ENCODE peak calls at places on chromosomes 2 and 18, in nine cellular contexts. One of them, this sample, is unnamed.
A peak's percentile ranks its signal among the peaks of the same experiment; 100 is the strongest.

GRCh38 chr2:173755798-173756197 is 209.4 kb downstream of the SP3 start:
- DNase-seq in AG10803: no peak
- DNase-seq in colonic mucosa: no peak
- DNase-seq in dorsolateral prefrontal cortex: no peak
- DNase-seq in GM12864: no peak
- DNase-seq in endodermal cell: no peak
- DNase-seq in endothelial cell: no peak
- DNase-seq in K562: no peak
- DNase-seq in Calu3: no peak
- DNase-seq in this sample: no peak

GRCh38 chr2:96574364-96574763 is 37.8 kb downstream of the ARID5A start:
- DNase-seq in AG10803: no peak
- DNase-seq in colonic mucosa: no peak
- DNase-seq in dorsolateral prefrontal cortex: no peak
- DNase-seq in GM12864: no peak
- DNase-seq in endodermal cell: no peak
- DNase-seq in endothelial cell: no peak
- DNase-seq in K562: no peak
- DNase-seq in Calu3: no peak
- DNase-seq in this sample: no peak

GRCh38 chr2:43019536-43020183 is 206.7 kb downstream of the ZFP36L2 start:
- DNase-seq in AG10803: no peak
- DNase-seq in colonic mucosa: no peak
- DNase-seq in dorsolateral prefrontal cortex: no peak
- DNase-seq in GM12864: no peak
- DNase-seq in endodermal cell: peak; percentile 19
- DNase-seq in endothelial cell: no peak
- DNase-seq in K562: no peak
- DNase-seq in Calu3: no peak
- DNase-seq in this sample: no peak

GRCh38 chr2:181978351-181979150 is 7.1 kb upstream of the PPP1R1C start:
- DNase-seq in AG10803: no peak
- DNase-seq in colonic mucosa: no peak
- DNase-seq in dorsolateral prefrontal cortex: no peak
- DNase-seq in GM12864: no peak
- DNase-seq in endodermal cell: no peak
- DNase-seq in endothelial cell: no peak
- DNase-seq in K562: no peak
- DNase-seq in Calu3: no peak
- DNase-seq in this sample: no peak

GRCh38 chr2:119264781-119265692 is 41.4 kb downstream of the STEAP3 start:
- DNase-seq in AG10803: peak; percentile 36
- DNase-seq in colonic mucosa: peak; percentile 36
- DNase-seq in dorsolateral prefrontal cortex: no peak
- DNase-seq in GM12864: peak; percentile 13
- DNase-seq in endodermal cell: peak; percentile 89
- DNase-seq in endothelial cell: peak; percentile 65
- DNase-seq in K562: peak; percentile 71
- DNase-seq in Calu3: peak; percentile 67
- DNase-seq in this sample: peak; percentile 43

GRCh38 chr2:235749121-235749780 is 255.4 kb downstream of the AGAP1 start:
- DNase-seq in AG10803: peak; percentile 84
- DNase-seq in colonic mucosa: no peak
- DNase-seq in dorsolateral prefrontal cortex: no peak
- DNase-seq in GM12864: no peak
- DNase-seq in endodermal cell: no peak
- DNase-seq in endothelial cell: no peak
- DNase-seq in K562: no peak
- DNase-seq in Calu3: no peak
- DNase-seq in this sample: no peak

GRCh38 chr2:41160439-41160838 is 708.5 kb upstream of the SLC8A1 start:
- DNase-seq in AG10803: no peak
- DNase-seq in colonic mucosa: no peak
- DNase-seq in dorsolateral prefrontal cortex: no peak
- DNase-seq in GM12864: no peak
- DNase-seq in endodermal cell: no peak
- DNase-seq in endothelial cell: no peak
- DNase-seq in K562: no peak
- DNase-seq in Calu3: no peak
- DNase-seq in this sample: no peak

GRCh38 chr2:162678551-162678950 is 160.0 kb downstream of the KCNH7 start:
- DNase-seq in AG10803: no peak
- DNase-seq in colonic mucosa: no peak
- DNase-seq in dorsolateral prefrontal cortex: no peak
- DNase-seq in GM12864: no peak
- DNase-seq in endodermal cell: no peak
- DNase-seq in endothelial cell: no peak
- DNase-seq in K562: no peak
- DNase-seq in Calu3: no peak
- DNase-seq in this sample: no peak

GRCh38 chr2:227818569-227819397 is 5.1 kb downstream of the CCL20 start:
- DNase-seq in AG10803: no peak
- DNase-seq in colonic mucosa: peak; percentile 54
- DNase-seq in dorsolateral prefrontal cortex: peak; percentile 31
- DNase-seq in GM12864: no peak
- DNase-seq in endodermal cell: no peak
- DNase-seq in endothelial cell: no peak
- DNase-seq in K562: no peak
- DNase-seq in Calu3: peak; percentile 84
- DNase-seq in this sample: no peak

GRCh38 chr2:231714639-231715498 is 6.5 kb downstream of the PTMA start:
- DNase-seq in AG10803: no peak
- DNase-seq in colonic mucosa: peak; percentile 84
- DNase-seq in dorsolateral prefrontal cortex: peak; percentile 78
- DNase-seq in GM12864: no peak
- DNase-seq in endodermal cell: peak; percentile 98
- DNase-seq in endothelial cell: peak; percentile 81
- DNase-seq in K562: peak; percentile 51
- DNase-seq in Calu3: peak; percentile 82
- DNase-seq in this sample: peak; percentile 81

GRCh38 chr2:105912081-105912480 is 167.4 kb downstream of the NCK2 start:
- DNase-seq in AG10803: no peak
- DNase-seq in colonic mucosa: no peak
- DNase-seq in dorsolateral prefrontal cortex: no peak
- DNase-seq in GM12864: no peak
- DNase-seq in endodermal cell: no peak
- DNase-seq in endothelial cell: no peak
- DNase-seq in K562: no peak
- DNase-seq in Calu3: no peak
- DNase-seq in this sample: no peak

GRCh38 chr2:195408196-195408595 is 248.8 kb upstream of the SLC39A10 start:
- DNase-seq in AG10803: no peak
- DNase-seq in colonic mucosa: no peak
- DNase-seq in dorsolateral prefrontal cortex: no peak
- DNase-seq in GM12864: no peak
- DNase-seq in endodermal cell: no peak
- DNase-seq in endothelial cell: no peak
- DNase-seq in K562: no peak
- DNase-seq in Calu3: no peak
- DNase-seq in this sample: no peak

GRCh38 chr18:11070593-11070992 is 78.8 kb downstream of the PIEZO2 start:
- DNase-seq in AG10803: no peak
- DNase-seq in colonic mucosa: no peak
- DNase-seq in dorsolateral prefrontal cortex: no peak
- DNase-seq in GM12864: no peak
- DNase-seq in endodermal cell: no peak
- DNase-seq in endothelial cell: no peak
- DNase-seq in K562: no peak
- DNase-seq in Calu3: no peak
- DNase-seq in this sample: no peak

GRCh38 chr2:102736607-102737409 is 25.0 kb upstream of the TMEM182 start:
- DNase-seq in AG10803: peak; percentile 43
- DNase-seq in colonic mucosa: peak; percentile 91
- DNase-seq in dorsolateral prefrontal cortex: peak; percentile 59
- DNase-seq in GM12864: no peak
- DNase-seq in endodermal cell: peak; percentile 94
- DNase-seq in endothelial cell: peak; percentile 90
- DNase-seq in K562: peak; percentile 96
- DNase-seq in Calu3: peak; percentile 89
- DNase-seq in this sample: peak; percentile 83
- TF ChIP-seq CTCF in AG10803: peak; percentile 36
- TF ChIP-seq CTCF in colonic mucosa: no peak
- TF ChIP-seq CTCF in dorsolateral prefrontal cortex: peak; percentile 10
- TF ChIP-seq CTCF in GM12864: no peak
- TF ChIP-seq CTCF in endodermal cell: no peak
- TF ChIP-seq CTCF in endothelial cell: no peak
- TF ChIP-seq CTCF in K562: no peak
- TF ChIP-seq CTCF in Calu3: no peak
- TF ChIP-seq CTCF in this sample: no peak

GRCh38 chr2:113700186-113700841 is 56.1 kb downstream of the SLC35F5 start:
- DNase-seq in AG10803: no peak
- DNase-seq in colonic mucosa: no peak
- DNase-seq in dorsolateral prefrontal cortex: no peak
- DNase-seq in GM12864: peak; percentile 70
- DNase-seq in endodermal cell: peak; percentile 55
- DNase-seq in endothelial cell: no peak
- DNase-seq in K562: peak; percentile 23
- DNase-seq in Calu3: no peak
- DNase-seq in this sample: no peak
- TF ChIP-seq CTCF in AG10803: no peak
- TF ChIP-seq CTCF in colonic mucosa: peak; percentile 20
- TF ChIP-seq CTCF in dorsolateral prefrontal cortex: peak; percentile 18
- TF ChIP-seq CTCF in GM12864: peak; percentile 52
- TF ChIP-seq CTCF in endodermal cell: peak; percentile 51
- TF ChIP-seq CTCF in endothelial cell: no peak
- TF ChIP-seq CTCF in K562: peak; percentile 86
- TF ChIP-seq CTCF in Calu3: no peak
- TF ChIP-seq CTCF in this sample: no peak

DNA sequence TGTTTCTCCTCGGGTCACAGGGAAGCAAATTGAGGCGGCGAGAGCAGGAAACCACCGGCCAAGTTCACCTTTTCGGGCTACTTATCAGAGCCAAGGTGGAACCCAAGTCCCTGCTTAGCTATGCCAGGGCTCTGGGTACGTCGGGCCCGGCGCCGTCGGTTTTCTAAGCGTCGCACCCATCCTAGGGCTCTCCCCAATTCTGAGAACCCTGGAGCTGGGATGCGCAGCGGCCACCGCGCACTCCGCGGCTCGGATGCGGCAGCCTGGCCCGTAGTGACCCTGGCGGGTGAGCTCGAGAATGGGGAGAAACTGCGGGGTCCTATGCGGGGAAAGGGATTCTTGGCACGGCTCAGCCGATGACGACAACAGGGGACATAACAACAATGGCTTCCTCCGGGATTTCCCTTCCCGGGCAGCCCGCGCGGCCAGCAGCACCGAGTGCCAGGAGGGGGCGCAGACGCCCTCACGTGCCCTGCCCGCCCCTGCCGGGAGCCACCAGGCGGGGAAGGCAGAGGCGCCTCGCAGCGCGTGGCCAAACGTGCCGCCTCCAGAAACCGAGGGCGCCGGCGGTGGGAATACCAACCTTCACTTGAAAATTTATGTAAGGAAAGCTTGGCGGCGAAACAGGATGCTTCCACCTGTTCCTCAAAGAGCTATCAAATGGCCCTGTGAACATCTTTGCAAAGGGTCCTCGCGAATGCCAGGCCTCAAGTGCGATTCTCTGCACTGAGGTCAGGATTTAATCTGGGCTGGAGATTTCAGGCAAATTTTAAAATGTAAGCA is 2.1 kb upstream of the SLC30A3 start:
- DNase-seq in AG10803: no peak
- DNase-seq in colonic mucosa: peak; percentile 67
- DNase-seq in dorsolateral prefrontal cortex: no peak
- DNase-seq in GM12864: no peak
- DNase-seq in endodermal cell: peak; percentile 95
- DNase-seq in endothelial cell: peak; percentile 91
- DNase-seq in K562: no peak
- DNase-seq in Calu3: peak; percentile 87
- DNase-seq in this sample: peak; percentile 71
- TF ChIP-seq CTCF in AG10803: peak; percentile 33
- TF ChIP-seq CTCF in colonic mucosa: peak; percentile 26
- TF ChIP-seq CTCF in dorsolateral prefrontal cortex: peak; percentile 49
- TF ChIP-seq CTCF in GM12864: peak; percentile 68
- TF ChIP-seq CTCF in endodermal cell: peak; percentile 88
- TF ChIP-seq CTCF in endothelial cell: peak; percentile 47
- TF ChIP-seq CTCF in K562: no peak
- TF ChIP-seq CTCF in Calu3: peak; percentile 67
- TF ChIP-seq CTCF in this sample: peak; percentile 74

GRCh38 chr2:38446418-38446817 is 69.3 kb upstream of the ATL2 start:
- DNase-seq in AG10803: no peak
- DNase-seq in colonic mucosa: no peak
- DNase-seq in dorsolateral prefrontal cortex: no peak
- DNase-seq in GM12864: no peak
- DNase-seq in endodermal cell: peak; percentile 67
- DNase-seq in endothelial cell: no peak
- DNase-seq in K562: no peak
- DNase-seq in Calu3: no peak
- DNase-seq in this sample: no peak
- TF ChIP-seq CTCF in AG10803: peak; percentile 45
- TF ChIP-seq CTCF in colonic mucosa: no peak
- TF ChIP-seq CTCF in dorsolateral prefrontal cortex: peak; percentile 24
- TF ChIP-seq CTCF in GM12864: no peak
- TF ChIP-seq CTCF in endodermal cell: peak; percentile 56
- TF ChIP-seq CTCF in endothelial cell: no peak
- TF ChIP-seq CTCF in K562: no peak
- TF ChIP-seq CTCF in Calu3: no peak
- TF ChIP-seq CTCF in this sample: peak; percentile 8

GRCh38 chr2:212892193-212892592 is 259.2 kb downstream of the IKZF2 start:
- DNase-seq in AG10803: peak; percentile 48
- DNase-seq in colonic mucosa: no peak
- DNase-seq in dorsolateral prefrontal cortex: no peak
- DNase-seq in GM12864: no peak
- DNase-seq in endodermal cell: peak; percentile 55
- DNase-seq in endothelial cell: peak; percentile 28
- DNase-seq in K562: no peak
- DNase-seq in Calu3: no peak
- DNase-seq in this sample: no peak
- TF ChIP-seq CTCF in AG10803: peak; percentile 60
- TF ChIP-seq CTCF in colonic mucosa: no peak
- TF ChIP-seq CTCF in dorsolateral prefrontal cortex: peak; percentile 46
- TF ChIP-seq CTCF in GM12864: peak; percentile 33
- TF ChIP-seq CTCF in endodermal cell: peak; percentile 70
- TF ChIP-seq CTCF in endothelial cell: peak; percentile 43
- TF ChIP-seq CTCF in K562: no peak
- TF ChIP-seq CTCF in Calu3: no peak
- TF ChIP-seq CTCF in this sample: peak; percentile 41